ENCODE peak calls at places on chromosome 5, in four cellular contexts. X is fibroblast of the aortic adventitia, Z is esophagus squamous epithelium, Y is tibial artery. V is an unnamed sample.

GRCh38 chr5:116576043-116576713 is 1.6 kb upstream of the SEMA6A start:
- DNase-seq in X (peak), Z (no peak), Y (peak), V (peak)

GRCh38 chr5:155418960-155419579 is 405.5 kb downstream of the KIF4B start:
- DNase-seq in X (no peak), Z (no peak), Y (no peak), V (no peak)

GRCh38 chr5:173633304-173633703 is 16.9 kb upstream of the BOD1 start:
- DNase-seq in Z (no peak), Y (no peak), X (no peak), V (no peak)

GRCh38 chr5:42992035-42992570 is 48.0 kb downstream of the ANXA2R start:
- DNase-seq in X (peak), Z (peak), Y (peak), V (peak)

GRCh38 chr5:57338068-57338848 is 144.4 kb downstream of the ACTBL2 start:
- DNase-seq in Z (no peak), Y (no peak), X (peak), V (peak)

GRCh38 chr5:16552666-16553343 is 64.0 kb downstream of the RETREG1 start:
- DNase-seq in Y (peak), Z (no peak), X (peak), V (peak)

GRCh38 chr5:103582364-103582763 is 19.8 kb upstream of the NUDT12 start:
- DNase-seq in Y (no peak), X (peak), Z (no peak), V (no peak)

GRCh38 chr5:58235279-58235678 is 224.6 kb downstream of the PLK2 start:
- DNase-seq in Z (no peak), Y (no peak), X (peak), V (no peak)

GRCh38 chr5:40736103-40736875 is 19.5 kb downstream of the TTC33 start:
- DNase-seq in X (peak), Y (no peak), Z (no peak), V (peak)

GRCh38 chr5:134603059-134603458 is 29.6 kb downstream of the SAR1B start:
- DNase-seq in Y (no peak), X (peak), Z (no peak), V (no peak)

GRCh38 chr5:89268460-89268859 is 385.5 kb upstream of the MEF2C start:
- DNase-seq in Y (no peak), X (no peak), Z (no peak), V (no peak)

GRCh38 chr5:1897816-1898450 is 15.2 kb upstream of the IRX4 start:
- DNase-seq in X (no peak), Z (no peak), Y (no peak), V (no peak)

GRCh38 chr5:8905021-8905420 is 640.9 kb downstream of the SEMA5A start:
- DNase-seq in Z (no peak), Y (no peak), X (peak), V (no peak)

GRCh38 chr5:147558826-147559225 is 49.0 kb upstream of the DPYSL3 start:
- DNase-seq in Z (no peak), Y (peak), X (peak), V (peak)

GRCh38 chr5:125085797-125086505 is 339.5 kb upstream of the ZNF608 start:
- DNase-seq in Y (no peak), Z (no peak), X (no peak), V (no peak)

GRCh38 chr5:1104327-1105006 is 7.4 kb downstream of the SLC12A7 start:
- DNase-seq in Z (no peak), Y (no peak), X (no peak), V (no peak)

GRCh38 chr5:173624276-173624675 is 7.8 kb upstream of the BOD1 start:
- DNase-seq in X (no peak), Z (no peak), Y (no peak), V (no peak)

GRCh38 chr5:108743344-108743743 is 4.4 kb upstream of the FER start:
- DNase-seq in Y (no peak), Z (no peak), X (peak), V (no peak)

GRCh38 chr5:141715340-141715905 is 33.4 kb upstream of the ARAP3 start:
- DNase-seq in Z (no peak), X (no peak), Y (no peak), V (no peak)

GRCh38 chr5:106331415-106331814 is 1339.3 kb downstream of the EFNA5 start:
- DNase-seq in Y (no peak), Z (no peak), X (peak), V (no peak)

GRCh38 chr5:74626386-74627222 is 13.9 kb downstream of the ENC1 start:
- DNase-seq in X (no peak), Z (no peak), Y (no peak), V (no peak)

GRCh38 chr5:16467363-16468219 is 2.0 kb upstream of the ZNF622 start:
- DNase-seq in Z (no peak), X (peak), Y (no peak), V (peak)

GRCh38 chr5:180639743-180640300 is 9.6 kb downstream of the FLT4 start:
- DNase-seq in Z (no peak), Y (peak), X (no peak), V (no peak)

GRCh38 chr5:155839251-155840037 is 487.5 kb upstream of the SGCD start:
- DNase-seq in Y (no peak), X (no peak), Z (no peak), V (no peak)

GRCh38 chr5:1099931-1100651 is 11.8 kb downstream of the SLC12A7 start:
- DNase-seq in Z (no peak), X (no peak), Y (no peak), V (no peak)

GRCh38 chr5:17196686-17197085 is 20.7 kb upstream of the BASP1 start:
- DNase-seq in Z (no peak), Y (no peak), X (no peak), V (no peak)

GRCh38 chr5:154967419-154968024 is 26.6 kb downstream of the MRPL22 start:
- DNase-seq in Y (no peak), X (peak), Z (no peak), V (no peak)

GRCh38 chr5:16886366-16886736 is 49.7 kb downstream of the MYO10 start:
- DNase-seq in X (peak), Z (no peak), Y (peak), V (no peak)

GRCh38 chr5:90308787-90309585 is 100.6 kb downstream of the CETN3 start:
- DNase-seq in Y (no peak), X (no peak), Z (no peak), V (no peak)

GRCh38 chr5:6902597-6902996 is 189.4 kb downstream of the TENT4A start:
- DNase-seq in Z (no peak), Y (no peak), X (no peak), V (no peak)

GRCh38 chr5:147072591-147072990 is 162.2 kb upstream of the STK32A start:
- DNase-seq in Y (no peak), X (no peak), Z (no peak), V (no peak)

GRCh38 chr5:116388564-116389258 is 185.9 kb downstream of the SEMA6A start:
- DNase-seq in Z (no peak), Y (no peak), X (no peak), V (no peak)

GRCh38 chr5:148179234-148179824 is 11.0 kb downstream of the SPINK14 start:
- DNase-seq in Y (no peak), X (peak), Z (no peak), V (peak)

GRCh38 chr5:37310360-37310759 is 60.5 kb downstream of the NUP155 start:
- DNase-seq in X (no peak), Z (no peak), Y (no peak), V (no peak)

GRCh38 chr5:37304888-37305287 is 55.7 kb upstream of the CPLANE1 start:
- DNase-seq in Z (no peak), Y (no peak), X (no peak), V (no peak)

GRCh38 chr5:37308796-37309195 is 59.6 kb upstream of the CPLANE1 start:
- DNase-seq in Y (no peak), X (no peak), Z (no peak), V (no peak)
- TF ChIP-seq CTCF in Y (no peak), X (no peak), Z (no peak), V (no peak)

DNA sequence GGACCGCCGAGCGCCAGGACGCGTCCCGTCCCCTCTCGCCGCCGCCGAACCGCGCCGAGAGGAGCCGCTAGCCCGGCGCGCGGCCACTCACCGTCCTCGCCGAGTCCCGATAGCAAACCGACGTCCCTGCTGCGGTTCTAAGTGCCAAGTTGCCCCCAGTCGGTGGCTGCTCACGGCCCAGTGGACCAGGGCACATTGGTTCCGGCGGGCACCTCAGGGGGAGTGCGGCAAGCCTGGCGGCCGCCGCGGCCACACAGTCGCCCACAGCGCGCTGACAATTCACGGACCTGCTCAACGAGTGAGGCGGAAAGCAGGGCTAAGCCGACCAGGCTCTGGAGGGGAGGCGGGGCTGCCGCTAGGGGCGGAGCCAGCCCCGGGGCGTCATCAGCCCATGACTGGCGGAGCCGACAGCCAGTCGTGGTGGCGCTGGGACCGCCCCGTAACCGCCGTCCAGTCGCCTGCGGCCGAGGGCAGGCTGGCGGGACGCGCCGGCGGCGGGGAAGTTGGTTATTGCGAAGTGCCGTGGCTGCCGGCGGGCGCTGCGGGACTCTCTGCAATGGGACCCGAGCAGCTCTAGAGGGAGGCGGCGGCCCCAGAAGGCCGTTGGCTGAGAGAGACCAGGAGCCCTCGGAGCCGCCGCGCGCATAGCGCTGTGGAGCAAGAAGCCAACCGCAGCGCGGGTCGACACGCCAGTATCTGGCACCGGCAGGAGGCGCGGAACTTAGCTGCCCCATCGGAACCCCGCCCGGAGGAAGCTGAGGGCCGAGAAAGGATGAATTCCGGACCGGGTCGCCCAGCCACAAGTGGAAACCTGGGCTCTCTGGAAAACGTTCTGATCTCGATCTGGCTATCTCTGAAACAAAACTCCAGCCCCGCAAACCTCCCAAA is at the start of gene MARCHF3:
- DNase-seq in X (peak), Y (peak), Z (peak), V (peak)
- TF ChIP-seq CTCF in X (peak), Y (peak), Z (peak), V (peak)

GRCh38 chr5:34869256-34869655 is 30.3 kb downstream of the TTC23L start:
- DNase-seq in Y (no peak), X (no peak), Z (no peak), V (no peak)
- TF ChIP-seq CTCF in Y (no peak), X (no peak), Z (no peak), V (no peak)

DNA sequence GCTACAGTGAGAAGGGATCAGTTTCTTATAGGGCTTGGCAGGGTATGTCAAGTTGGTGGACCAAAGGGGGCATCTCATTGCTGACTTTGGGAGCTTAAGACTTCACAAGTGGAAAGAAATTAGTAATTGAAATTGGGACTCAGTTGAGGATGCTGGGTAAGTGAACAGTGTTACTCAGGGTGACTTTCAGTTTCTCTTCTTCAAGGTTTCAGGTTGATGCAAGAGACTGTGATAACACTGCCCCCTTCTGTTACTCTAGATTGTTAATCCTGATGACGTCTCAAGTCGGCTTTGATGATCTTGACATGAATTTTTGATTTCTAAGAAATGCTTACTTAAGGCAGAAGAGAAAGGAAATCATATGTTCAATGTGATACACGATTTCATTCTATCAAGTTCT is 21.3 kb downstream of the KCTD16 start:
- DNase-seq in Y (no peak), X (peak), Z (no peak), V (peak)
- TF ChIP-seq CTCF in Y (no peak), X (peak), Z (peak), V (peak)

GRCh38 chr5:175162036-175162435 is 281.9 kb downstream of the DRD1 start:
- DNase-seq in Z (no peak), Y (no peak), X (no peak), V (no peak)
- TF ChIP-seq CTCF in Z (no peak), Y (no peak), X (no peak), V (no peak)

GRCh38 chr5:175464414-175465233 is 13.7 kb upstream of the SFXN1 start:
- DNase-seq in X (peak), Z (no peak), Y (no peak), V (peak)
- TF ChIP-seq CTCF in X (peak), Z (peak), Y (peak), V (peak)

DNA sequence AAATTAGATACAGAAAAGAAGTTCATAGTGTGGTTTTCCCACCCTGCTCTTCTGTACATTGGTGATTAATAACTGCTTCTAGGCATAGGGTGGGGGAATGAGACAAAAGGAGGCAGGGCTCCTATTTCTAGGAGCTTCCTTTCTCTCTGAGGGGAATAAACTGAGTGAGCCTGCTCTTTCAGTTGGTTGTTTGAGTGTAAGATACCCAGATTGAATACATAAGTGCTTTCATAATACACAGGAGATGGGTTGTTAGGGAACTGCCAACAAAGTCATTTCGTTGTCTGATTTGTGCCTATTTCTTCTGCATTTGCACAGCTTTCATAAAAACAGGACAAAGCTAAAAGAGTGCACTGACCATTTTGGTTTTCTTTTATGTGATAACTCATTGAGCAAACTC is 48.9 kb upstream of the TTC23L start:
- DNase-seq in Y (no peak), Z (no peak), X (peak), V (no peak)
- TF ChIP-seq CTCF in Y (no peak), Z (no peak), X (no peak), V (no peak)

DNA sequence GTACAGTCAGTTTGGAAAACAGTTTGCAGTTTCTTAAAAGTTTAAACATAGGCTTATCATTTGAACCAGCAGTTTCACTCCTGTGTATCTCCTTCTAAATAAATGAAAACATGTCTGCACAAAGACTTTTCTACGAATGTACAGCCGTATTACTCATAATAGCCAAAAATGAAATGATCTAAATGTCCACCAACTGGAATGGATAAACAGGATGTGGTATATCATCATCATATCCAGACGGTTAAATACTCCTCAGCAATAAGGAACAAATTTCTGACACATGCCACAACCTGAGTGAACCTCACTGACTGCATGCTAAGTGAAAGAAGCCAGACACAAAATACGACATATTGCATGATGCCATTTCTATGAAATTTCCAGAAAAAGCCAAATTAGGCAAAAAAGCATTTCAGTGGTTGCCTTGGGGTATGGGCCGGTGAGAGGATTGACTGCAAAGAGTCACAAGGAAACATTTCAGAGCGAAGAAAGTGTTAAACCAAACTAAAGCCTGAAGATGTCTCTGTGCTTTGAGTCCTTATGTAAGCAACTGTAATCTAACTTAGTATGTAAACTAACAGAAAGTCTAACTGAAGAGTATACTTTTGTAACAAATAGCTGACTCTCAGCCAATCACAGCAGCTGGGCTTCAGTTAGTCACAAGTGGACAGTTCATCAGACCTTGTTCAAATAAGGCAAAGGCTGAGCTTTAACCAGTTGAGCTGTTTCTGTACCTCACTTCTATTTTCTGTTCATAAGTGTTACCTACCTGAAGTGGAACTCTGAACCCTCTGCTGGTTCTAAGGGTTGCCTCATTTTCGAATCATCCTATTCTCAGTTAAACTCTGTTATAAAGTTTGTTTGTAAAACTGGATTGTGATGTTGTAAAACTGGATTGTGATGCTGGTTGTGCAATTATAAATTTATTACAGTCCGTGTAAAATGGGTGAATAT is 65.2 kb downstream of the TRIO start:
- DNase-seq in X (peak), Y (no peak), Z (no peak), V (peak)
- TF ChIP-seq CTCF in X (no peak), Y (no peak), Z (no peak), V (no peak)

GRCh38 chr5:59685806-59686205 is 207.7 kb downstream of the PDE4D start:
- DNase-seq in Y (no peak), Z (no peak), X (no peak), V (no peak)
- TF ChIP-seq CTCF in Y (no peak), Z (no peak), X (no peak), V (peak)

V was measured in GM10248.